ENCODE peak calls at places on chromosomes 6 and 20, in four cellular contexts. J is dorsolateral prefrontal cortex, H is A673, C is GM12878. W is an unnamed sample.

GRCh38 chr6:106727480-106728153 is 98.2 kb downstream of the QRSL1 start:
- DNase-seq in J (no peak), H (peak), C (no peak), W (no peak)

GRCh38 chr6:37916675-37917074 is 97.1 kb downstream of the ZFAND3 start:
- DNase-seq in J (no peak), H (no peak), C (no peak), W (no peak)

GRCh38 chr6:168703970-168704369 is 263.0 kb downstream of the SMOC2 start:
- DNase-seq in J (no peak), H (no peak), C (no peak), W (no peak)

GRCh38 chr6:39927159-39927558 is 7.1 kb downstream of the MOCS1 start:
- DNase-seq in J (no peak), H (no peak), C (no peak), W (no peak)

GRCh38 chr6:11918739-11919605 is 93.1 kb upstream of the HIVEP1 start:
- DNase-seq in J (no peak), H (no peak), C (no peak), W (no peak)

GRCh38 chr6:115766745-115767462 is 293.8 kb downstream of the FRK start:
- DNase-seq in J (no peak), H (no peak), C (no peak), W (no peak)

GRCh38 chr6:18585032-18585573 is 198.0 kb downstream of the RNF144B start:
- DNase-seq in J (no peak), H (peak), C (no peak), W (no peak)

GRCh38 chr6:168366473-168366872 is 46.9 kb upstream of the DACT2 start:
- DNase-seq in J (no peak), H (no peak), C (no peak), W (no peak)

GRCh38 chr20:39897058-39897457 is 792.0 kb downstream of the MAFB start:
- DNase-seq in J (no peak), H (no peak), C (no peak), W (no peak)

GRCh38 chr20:32773880-32774279 is 11.7 kb downstream of the DNMT3B start:
- DNase-seq in J (no peak), H (no peak), C (no peak), W (no peak)

GRCh38 chr6:39666706-39667489 is 58.3 kb downstream of the KIF6 start:
- DNase-seq in J (no peak), H (no peak), C (no peak), W (no peak)

GRCh38 chr6:139152892-139153271 is 18.0 kb downstream of the HECA start:
- DNase-seq in J (no peak), H (no peak), C (no peak), W (no peak)

GRCh38 chr6:91337967-91338366 is 751.1 kb upstream of the MAP3K7 start:
- DNase-seq in J (no peak), H (no peak), C (no peak), W (no peak)

GRCh38 chr20:58956078-58956477 is 25.0 kb upstream of the NELFCD start:
- DNase-seq in J (no peak), H (no peak), C (no peak), W (no peak)

GRCh38 chr6:63574554-63574900 is 2.2 kb downstream of the LOC128125822 start:
- DNase-seq in J (no peak), H (no peak), C (no peak), W (no peak)

GRCh38 chr20:39853664-39854063 is 835.4 kb downstream of the MAFB start:
- DNase-seq in J (no peak), H (no peak), C (peak), W (no peak)

GRCh38 chr20:24277196-24277595 is 192.2 kb upstream of the SYNDIG1 start:
- DNase-seq in J (no peak), H (no peak), C (no peak), W (no peak)

GRCh38 chr6:27144740-27145079 is 102.8 kb upstream of the PRSS16 start:
- DNase-seq in J (no peak), H (peak), C (no peak), W (no peak)

GRCh38 chr20:58953050-58953449 is 28.0 kb upstream of the NELFCD start:
- DNase-seq in J (no peak), H (no peak), C (no peak), W (no peak)

DNA sequence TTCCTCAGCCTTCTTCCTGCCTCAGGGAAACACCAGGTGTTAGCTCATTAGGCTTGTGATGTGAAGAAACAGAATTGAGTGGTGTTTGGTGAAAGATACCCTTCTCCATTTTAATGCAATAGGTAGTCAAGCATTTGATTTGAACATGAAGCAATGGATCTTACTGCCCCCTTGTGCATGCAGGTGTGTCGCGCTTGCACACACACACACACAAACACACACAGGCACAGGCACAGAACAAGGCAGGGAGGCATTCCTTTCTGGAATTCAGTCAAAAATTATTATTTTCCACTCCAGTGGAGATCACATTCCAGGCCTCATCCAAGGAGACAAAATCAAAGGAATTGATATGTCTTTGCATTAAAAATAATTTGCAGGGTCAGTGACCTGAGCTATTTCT is 667.0 kb upstream of the MARCKS start:
- DNase-seq in J (no peak), H (peak), C (no peak), W (no peak)
- TF ChIP-seq CTCF in J (no peak), H (peak), C (no peak), W (no peak)

GRCh38 chr20:10511507-10512231 is 76.6 kb downstream of the SLX4IP start:
- DNase-seq in J (peak), H (peak), C (peak), W (peak)
- H3K27ac ChIP-seq in J (no peak), H (peak), C (peak), W (peak)

GRCh38 chr6:147384737-147385710 is 123.5 kb upstream of the SAMD5 start:
- DNase-seq in J (no peak), H (no peak), C (no peak), W (no peak)

GRCh38 chr6:147378819-147379218 is 129.7 kb upstream of the SAMD5 start:
- DNase-seq in J (no peak), H (no peak), C (no peak), W (no peak)

GRCh38 chr6:147384029-147384428 is 124.5 kb upstream of the SAMD5 start:
- DNase-seq in J (no peak), H (no peak), C (no peak), W (no peak)

GRCh38 chr6:147381734-147382133 is 126.8 kb upstream of the SAMD5 start:
- DNase-seq in J (no peak), H (no peak), C (no peak), W (no peak)

DNA sequence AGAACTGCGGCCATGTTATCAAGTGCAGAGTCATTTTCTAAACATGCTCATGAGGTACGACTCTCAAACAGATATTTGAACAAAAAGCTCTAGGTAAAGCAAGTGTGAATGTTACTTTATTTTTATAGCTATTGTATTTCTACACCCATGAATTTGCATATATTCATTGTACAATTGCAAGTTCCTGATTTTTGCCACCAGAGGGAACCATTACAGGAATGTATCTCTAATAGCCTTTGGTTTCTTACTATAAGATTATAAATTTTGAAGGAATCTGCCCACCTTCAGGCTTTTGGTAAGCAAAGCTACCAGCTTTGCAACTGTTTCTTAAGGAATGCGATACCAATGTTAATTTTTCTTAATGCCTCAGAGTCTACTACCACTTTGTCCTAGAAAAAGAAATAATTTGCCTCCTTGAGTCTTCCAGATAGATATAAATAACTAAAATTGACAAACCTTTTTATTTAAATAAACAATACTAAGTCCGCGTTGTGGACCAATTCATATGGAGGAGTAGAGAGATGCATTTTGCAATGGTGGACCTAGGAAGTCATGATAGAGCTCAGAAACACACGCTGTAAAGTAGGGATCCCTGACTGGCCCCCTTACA is 125.4 kb upstream of the SAMD5 start:
- DNase-seq in J (no peak), H (peak), C (no peak), W (no peak)
- TF ChIP-seq CTCF in J (peak), H (peak), C (peak), W (peak)

GRCh38 chr6:35042451-35042850 is 98.7 kb downstream of the TCP11 start:
- DNase-seq in J (no peak), H (no peak), C (no peak), W (no peak)
- H3K27ac ChIP-seq in J (no peak), H (no peak), C (no peak), W (no peak)

GRCh38 chr6:31729515-31729978 is 448 bp upstream of the DDAH2 start:
- DNase-seq in J (peak), H (peak), C (peak), W (peak)
- TF ChIP-seq CTCF in J (peak), H (no peak), C (peak), W (no peak)

W was measured in ascending aorta.